ENCODE peak calls at places on chromosomes 6 and 20, in six cellular contexts. F is heart left ventricle, M is transverse colon, B is BE2C, W is Caco-2, T is psoas muscle. P is an unnamed sample.

GRCh38 chr6:39362487-39362865 is 40.0 kb upstream of the KCNK16 start:
- DNase-seq in F (no peak), M (no peak), B (no peak), W (peak; percentile 16), T (no peak), P (no peak)

GRCh38 chr6:3118353-3119039 is at the start of gene BPHL:
- DNase-seq in F (peak; percentile 99), M (peak; percentile 99), B (peak; percentile 99), W (peak; percentile 98), T (peak; percentile 100), P (peak; percentile 98)

GRCh38 chr6:79670789-79671188 is 39.7 kb downstream of the SH3BGRL2 start:
- DNase-seq in F (no peak), M (no peak), B (no peak), W (no peak), T (no peak), P (no peak)

GRCh38 chr20:21151791-21152190 is 25.9 kb downstream of the KIZ start:
- DNase-seq in F (no peak), M (no peak), B (no peak), W (no peak), T (no peak), P (no peak)

GRCh38 chr20:433300-433975 is 25.3 kb downstream of the RBCK1 start:
- DNase-seq in F (no peak), M (no peak), B (no peak), W (no peak), T (no peak), P (no peak)

GRCh38 chr6:157137501-157137900 is 185.8 kb downstream of the TMEM242 start:
- DNase-seq in F (no peak), M (no peak), B (no peak), W (no peak), T (no peak), P (no peak)

GRCh38 chr6:22132662-22133061 is 164.2 kb downstream of the PRL start:
- DNase-seq in F (no peak), M (no peak), B (no peak), W (no peak), T (no peak), P (no peak)

GRCh38 chr20:58906894-58907293 is 54.4 kb downstream of the GNAS start:
- DNase-seq in F (no peak), M (no peak), B (no peak), W (no peak), T (no peak), P (peak; percentile 50)

GRCh38 chr6:147642458-147642857 is 134.0 kb downstream of the SAMD5 start:
- DNase-seq in F (no peak), M (peak; percentile 11), B (no peak), W (peak; percentile 65), T (no peak), P (no peak)

GRCh38 chr20:31896049-31896448 is 25.6 kb downstream of the TTLL9 start:
- DNase-seq in F (no peak), M (no peak), B (no peak), W (no peak), T (no peak), P (no peak)

GRCh38 chr6:25017932-25018581 is 82.3 kb upstream of the RIPOR2 start:
- DNase-seq in F (peak; percentile 52), M (peak; percentile 74), B (peak; percentile 62), W (peak; percentile 32), T (peak; percentile 76), P (peak; percentile 75)

GRCh38 chr20:62728028-62728780 is 19.6 kb downstream of the NTSR1 start:
- DNase-seq in F (no peak), M (no peak), B (no peak), W (no peak), T (peak; percentile 33), P (no peak)

GRCh38 chr6:39361657-39362486 is 39.4 kb upstream of the KCNK16 start:
- DNase-seq in F (peak; percentile 61), M (peak; percentile 67), B (peak; percentile 68), W (peak; percentile 76), T (peak; percentile 73), P (peak; percentile 82)

GRCh38 chr6:105733556-105734162 is 330.8 kb upstream of the PREP start:
- DNase-seq in F (no peak), M (no peak), B (no peak), W (no peak), T (no peak), P (peak; percentile 43)

GRCh38 chr20:58197185-58197469 is 31.3 kb downstream of the ANKRD60 start:
- DNase-seq in F (no peak), M (no peak), B (no peak), W (no peak), T (no peak), P (no peak)

GRCh38 chr20:32285621-32286334 is 8.3 kb downstream of the KIF3B start:
- DNase-seq in F (peak; percentile 20), M (peak; percentile 40), B (no peak), W (no peak), T (no peak), P (no peak)

GRCh38 chr20:22453244-22454080 is 130.9 kb downstream of the FOXA2 start:
- DNase-seq in F (no peak), M (peak; percentile 30), B (no peak), W (peak; percentile 67), T (no peak), P (peak; percentile 32)

GRCh38 chr6:167676000-167676665 is 150.6 kb upstream of the AFDN start:
- DNase-seq in F (peak; percentile 54), M (peak; percentile 78), B (no peak), W (peak; percentile 86), T (no peak), P (peak; percentile 53)

GRCh38 chr6:164023535-164023934 is 609.0 kb downstream of the QKI start:
- DNase-seq in F (no peak), M (no peak), B (no peak), W (no peak), T (no peak), P (no peak)

GRCh38 chr6:54198134-54198533 is 86.9 kb downstream of the MLIP start:
- DNase-seq in F (no peak), M (no peak), B (no peak), W (no peak), T (no peak), P (peak; percentile 36)

GRCh38 chr6:106360410-106360988 is at the start of gene CRYBG1:
- DNase-seq in F (peak; percentile 25), M (peak; percentile 86), B (peak; percentile 64), W (peak; percentile 94), T (peak; percentile 61), P (peak; percentile 17)

GRCh38 chr6:139376054-139376355 is 1.6 kb upstream of the CITED2 start:
- DNase-seq in F (peak; percentile 39), M (no peak), B (no peak), W (no peak), T (no peak), P (peak; percentile 80)

GRCh38 chr6:70375166-70375565 is 38.1 kb upstream of the FAM135A start:
- DNase-seq in F (no peak), M (no peak), B (no peak), W (no peak), T (no peak), P (peak; percentile 12)

GRCh38 chr6:134457941-134458340 is 140.0 kb upstream of the SGK1 start:
- DNase-seq in F (no peak), M (no peak), B (no peak), W (no peak), T (no peak), P (no peak)

GRCh38 chr6:142013286-142013685 is 119.4 kb upstream of the GJE1 start:
- DNase-seq in F (no peak), M (no peak), B (no peak), W (no peak), T (no peak), P (peak; percentile 83)
- TF ChIP-seq CTCF in F (no peak), M (no peak), B (no peak), W (no peak), T (no peak), P (no peak)

DNA sequence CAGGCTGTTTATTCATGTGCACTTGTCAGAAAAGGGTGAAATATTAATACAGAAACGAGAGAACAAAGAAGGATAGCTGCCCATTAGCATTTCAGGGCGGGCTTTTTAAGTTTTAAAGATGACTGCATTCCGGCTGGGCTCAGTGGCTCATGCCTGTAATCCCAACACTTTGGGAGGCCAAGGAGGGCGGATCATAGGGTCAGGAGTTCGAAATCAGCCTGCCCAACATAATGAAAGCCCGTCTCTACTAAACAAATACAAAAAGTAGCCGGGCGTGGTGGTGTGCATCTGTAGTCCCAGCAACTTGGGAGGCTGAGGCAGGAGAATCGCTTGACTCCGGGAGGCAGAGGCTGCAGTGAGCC is 130.5 kb downstream of the HFE start:
- DNase-seq in F (no peak), M (no peak), B (no peak), W (peak; percentile 33), T (no peak), P (no peak)
- H3K4me3 ChIP-seq in F (peak overlapping the region; percentile 57), M (peak overlapping the region; percentile 58), B (peak overlapping the region; percentile 91), W (peak overlapping the region; percentile 51), T (peak overlapping the region; percentile 67), P (peak overlapping the region; percentile 69)

GRCh38 chr6:35713006-35713405 is 23.8 kb upstream of the ARMC12 start:
- DNase-seq in F (no peak), M (no peak), B (no peak), W (no peak), T (no peak), P (no peak)

GRCh38 chr6:35710241-35710847 is 21.6 kb upstream of the FKBP5 start:
- DNase-seq in F (no peak), M (no peak), B (no peak), W (no peak), T (no peak), P (no peak)

GRCh38 chr6:35711731-35712130 is 23.0 kb upstream of the FKBP5 start:
- DNase-seq in F (no peak), M (no peak), B (no peak), W (no peak), T (no peak), P (no peak)

GRCh38 chr6:35716798-35717197 is 20.0 kb upstream of the ARMC12 start:
- DNase-seq in F (no peak), M (no peak), B (no peak), W (no peak), T (no peak), P (no peak)

GRCh38 chr6:35713426-35713825 is 23.4 kb upstream of the ARMC12 start:
- DNase-seq in F (no peak), M (no peak), B (no peak), W (no peak), T (no peak), P (no peak)
- H3K9me3 ChIP-seq in F (no peaks in the 10 kb centered on the region), M (no peaks in the 10 kb centered on the region), B (no peaks in the 10 kb centered on the region), W (no peaks in the 10 kb centered on the region), T (no peaks in the 10 kb centered on the region), P (no peaks in the 10 kb centered on the region)

GRCh38 chr20:17958326-17959256 is 10.0 kb downstream of the SNX5 start:
- DNase-seq in F (no peak), M (no peak), B (no peak), W (peak; percentile 60), T (no peak), P (no peak)
- TF ChIP-seq CTCF in F (peak; percentile 30), M (no peak), B (no peak), W (no peak), T (peak; percentile 25), P (peak; percentile 16)

DNA sequence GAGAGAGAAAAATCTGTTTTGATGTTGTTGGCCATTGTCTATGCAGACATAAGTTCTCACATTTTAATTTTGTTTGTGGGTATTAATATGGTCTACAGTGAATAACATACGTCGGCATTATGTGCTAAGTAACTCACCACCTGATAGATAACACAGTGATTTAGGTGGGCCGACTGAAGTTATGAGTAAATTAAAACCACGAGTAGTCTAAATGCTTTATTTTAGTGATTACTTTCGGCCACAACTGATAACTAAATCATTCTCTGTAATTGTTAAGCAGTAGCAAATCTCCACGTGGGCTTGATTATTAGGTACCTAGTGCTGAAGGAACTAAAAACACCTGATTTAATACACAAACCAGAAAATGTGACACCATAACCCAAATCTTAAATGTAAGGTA is 1.2 kb downstream of the DOP1A start:
- DNase-seq in F (no peak), M (no peak), B (no peak), W (no peak), T (no peak), P (no peak)
- H3K4me3 ChIP-seq in F (peak overlapping the region; percentile 96), M (peak overlapping the region; percentile 76), B (peak overlapping the region; percentile 83), W (peak overlapping the region; percentile 96), T (peak overlapping the region; percentile 88), P (peak overlapping the region; percentile 54)

P was measured in cardiac muscle cell.